ENCODE peak calls at places on chromosomes 6 and 20, in four cellular contexts. One of them, this sample, is unnamed.
A peak's percentile ranks its signal among the peaks of the same experiment; 100 is the strongest.

GRCh38 chr20:61223121-61223520 is 28.9 kb upstream of the CDH4 start:
- DNase-seq in small intestine: no peak
- DNase-seq in right cardiac atrium: no peak
- DNase-seq in A549: no peak
- DNase-seq in this sample: no peak

GRCh38 chr6:48535569-48535968 is 424.6 kb upstream of the PTCHD4 start:
- DNase-seq in small intestine: no peak
- DNase-seq in right cardiac atrium: no peak
- DNase-seq in A549: no peak
- DNase-seq in this sample: no peak

GRCh38 chr20:35135867-35136586 is 11.1 kb downstream of the EDEM2 start:
- DNase-seq in small intestine: no peak
- DNase-seq in right cardiac atrium: peak; percentile 70
- DNase-seq in A549: no peak
- DNase-seq in this sample: peak; percentile 69

GRCh38 chr20:54668271-54669053 is 193.1 kb downstream of the DOK5 start:
- DNase-seq in small intestine: peak; percentile 18
- DNase-seq in right cardiac atrium: no peak
- DNase-seq in A549: peak; percentile 18
- DNase-seq in this sample: no peak

GRCh38 chr6:168150551-168151444 is 71.8 kb upstream of the FRMD1 start:
- DNase-seq in small intestine: peak; percentile 31
- DNase-seq in right cardiac atrium: no peak
- DNase-seq in A549: no peak
- DNase-seq in this sample: no peak

GRCh38 chr6:85997206-85997605 is 354.5 kb upstream of the SYNCRIP start:
- DNase-seq in small intestine: no peak
- DNase-seq in right cardiac atrium: no peak
- DNase-seq in A549: no peak
- DNase-seq in this sample: no peak

GRCh38 chr6:33259032-33259431 is 12.6 kb downstream of the VPS52 start:
- DNase-seq in small intestine: no peak
- DNase-seq in right cardiac atrium: no peak
- DNase-seq in A549: no peak
- DNase-seq in this sample: no peak

GRCh38 chr6:116969211-116969863 is 92.3 kb downstream of the RFX6 start:
- DNase-seq in small intestine: peak; percentile 64
- DNase-seq in right cardiac atrium: no peak
- DNase-seq in A549: peak; percentile 41
- DNase-seq in this sample: no peak

GRCh38 chr6:41531016-41531415 is 15.2 kb upstream of the FOXP4 start:
- DNase-seq in small intestine: no peak
- DNase-seq in right cardiac atrium: no peak
- DNase-seq in A549: no peak
- DNase-seq in this sample: no peak
- H3K4me1 ChIP-seq in small intestine: no peaks in the 10 kb centered on the region
- H3K4me1 ChIP-seq in right cardiac atrium: no peaks in the 10 kb centered on the region
- H3K4me1 ChIP-seq in A549: peaks cover 6% of the 10 kb centered on the region
- H3K4me1 ChIP-seq in this sample: no peaks in the 10 kb centered on the region

GRCh38 chr6:15443119-15443518 is 197.2 kb downstream of the JARID2 start:
- DNase-seq in small intestine: no peak
- DNase-seq in right cardiac atrium: no peak
- DNase-seq in A549: no peak
- DNase-seq in this sample: no peak
- H3K4me1 ChIP-seq in small intestine: no peaks in the 10 kb centered on the region
- H3K4me1 ChIP-seq in right cardiac atrium: peaks cover 14% of the 10 kb centered on the region
- H3K4me1 ChIP-seq in A549: peaks cover 22% of the 10 kb centered on the region
- H3K4me1 ChIP-seq in this sample: peaks cover 86% of the 10 kb centered on the region

DNA sequence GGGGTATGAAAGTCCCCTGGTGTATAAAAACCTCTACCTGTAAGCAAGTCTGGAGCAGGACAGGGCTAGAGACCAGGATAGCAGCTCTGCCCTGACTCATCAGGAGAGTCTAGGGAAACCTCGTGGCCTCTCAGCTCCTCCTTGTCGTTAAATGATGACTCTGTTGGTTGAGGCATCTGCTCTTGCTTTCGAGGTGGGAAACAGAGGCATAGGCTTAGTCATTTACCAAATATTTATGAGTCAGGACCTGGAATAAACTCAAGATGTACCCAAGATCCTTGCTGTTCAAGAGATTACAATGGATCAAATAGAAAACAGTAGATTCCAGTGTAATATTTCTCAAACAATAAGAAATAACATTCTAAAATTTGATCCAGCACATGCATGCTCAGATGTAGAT is 5.5 kb downstream of the MANBAL start:
- DNase-seq in small intestine: peak; percentile 54
- DNase-seq in right cardiac atrium: no peak
- DNase-seq in A549: peak; percentile 96
- DNase-seq in this sample: no peak
- H3K4me1 ChIP-seq in small intestine: peaks cover 5% of the 10 kb centered on the region
- H3K4me1 ChIP-seq in right cardiac atrium: peaks cover 16% of the 10 kb centered on the region
- H3K4me1 ChIP-seq in A549: peaks cover 78% of the 10 kb centered on the region
- H3K4me1 ChIP-seq in this sample: peaks cover 37% of the 10 kb centered on the region

GRCh38 chr6:52516943-52517342 is 59.9 kb downstream of the TRAM2 start:
- DNase-seq in small intestine: no peak
- DNase-seq in right cardiac atrium: no peak
- DNase-seq in A549: no peak
- DNase-seq in this sample: no peak

GRCh38 chr6:52519618-52520017 is 57.2 kb downstream of the TRAM2 start:
- DNase-seq in small intestine: no peak
- DNase-seq in right cardiac atrium: no peak
- DNase-seq in A549: no peak
- DNase-seq in this sample: no peak

GRCh38 chr6:52517502-52518278 is 59.2 kb downstream of the TRAM2 start:
- DNase-seq in small intestine: peak; percentile 85
- DNase-seq in right cardiac atrium: peak; percentile 92
- DNase-seq in A549: peak; percentile 91
- DNase-seq in this sample: peak; percentile 90

GRCh38 chr6:52516269-52516668 is 60.6 kb downstream of the TRAM2 start:
- DNase-seq in small intestine: no peak
- DNase-seq in right cardiac atrium: no peak
- DNase-seq in A549: no peak
- DNase-seq in this sample: no peak

DNA sequence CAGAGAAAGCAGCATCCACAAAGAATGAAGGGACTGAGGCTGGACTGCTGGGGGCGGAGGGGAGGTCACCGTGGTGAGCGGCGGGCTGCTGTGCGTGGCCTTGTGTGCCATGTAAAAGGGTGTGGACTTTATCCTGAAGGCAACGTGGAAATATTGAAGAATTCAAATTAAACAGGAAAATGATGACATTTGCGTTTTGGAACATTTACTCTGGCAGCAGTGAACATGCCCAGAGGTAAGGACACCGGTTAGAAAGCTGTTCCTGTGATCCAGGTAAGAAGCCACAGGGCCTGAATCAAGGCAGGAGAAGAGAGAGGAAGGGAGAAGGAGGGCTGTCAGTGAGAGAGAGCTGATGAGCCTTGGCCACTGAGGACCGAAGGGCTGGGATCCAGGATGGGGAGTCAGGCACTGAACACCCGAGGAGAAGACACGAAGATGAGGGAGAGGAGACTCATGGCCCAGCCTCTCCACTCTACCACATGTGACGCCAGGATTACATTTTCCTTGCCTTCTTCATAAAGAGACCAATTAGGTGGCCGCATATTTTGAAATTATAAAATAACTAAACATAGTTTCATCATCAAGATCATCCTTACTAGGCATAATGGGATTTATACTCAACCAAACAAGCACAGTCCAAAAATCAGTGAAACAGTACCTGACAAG is 58.4 kb downstream of the TRAM2 start:
- DNase-seq in small intestine: no peak
- DNase-seq in right cardiac atrium: no peak
- DNase-seq in A549: no peak
- DNase-seq in this sample: no peak
- H3K4me1 ChIP-seq in small intestine: peaks cover 6% of the 10 kb centered on the region
- H3K4me1 ChIP-seq in right cardiac atrium: peaks cover 13% of the 10 kb centered on the region
- H3K4me1 ChIP-seq in A549: peaks cover 73% of the 10 kb centered on the region
- H3K4me1 ChIP-seq in this sample: peaks cover 24% of the 10 kb centered on the region

This sample was measured in psoas muscle.